ENCODE peak calls at places on chromosomes 1 and 21, in nine cellular contexts. One of them, this sample, is unnamed.
A peak's percentile ranks its signal among the peaks of the same experiment; 100 is the strongest.

GRCh38 chr1:145804235-145805045 is 19.5 kb downstream of the RNF115 start:
- DNase-seq in B cell: no peak
- DNase-seq in tibial nerve: no peak
- DNase-seq in AG09309: no peak
- DNase-seq in ELR: no peak
- DNase-seq in hippocampal formation: no peak
- DNase-seq in retina: no peak
- DNase-seq in sciatic nerve: no peak
- DNase-seq in HEK293T: no peak
- DNase-seq in this sample: no peak

GRCh38 chr1:224783006-224783651 is 146.3 kb upstream of the DNAH14 start:
- DNase-seq in B cell: no peak
- DNase-seq in tibial nerve: no peak
- DNase-seq in AG09309: no peak
- DNase-seq in ELR: no peak
- DNase-seq in hippocampal formation: no peak
- DNase-seq in retina: no peak
- DNase-seq in sciatic nerve: no peak
- DNase-seq in HEK293T: no peak
- DNase-seq in this sample: no peak

GRCh38 chr21:45161039-45161945 is 86.9 kb downstream of the ADARB1 start:
- DNase-seq in B cell: no peak
- DNase-seq in tibial nerve: no peak
- DNase-seq in AG09309: no peak
- DNase-seq in ELR: no peak
- DNase-seq in hippocampal formation: no peak
- DNase-seq in retina: no peak
- DNase-seq in sciatic nerve: no peak
- DNase-seq in HEK293T: no peak
- DNase-seq in this sample: no peak

GRCh38 chr1:36885537-36886441 is 148.5 kb downstream of the GRIK3 start:
- DNase-seq in B cell: no peak
- DNase-seq in tibial nerve: no peak
- DNase-seq in AG09309: no peak
- DNase-seq in ELR: no peak
- DNase-seq in hippocampal formation: no peak
- DNase-seq in retina: no peak
- DNase-seq in sciatic nerve: peak; percentile 43
- DNase-seq in HEK293T: no peak
- DNase-seq in this sample: no peak

GRCh38 chr1:160646711-160647328 is at the start of gene SLAMF1:
- DNase-seq in B cell: no peak
- DNase-seq in tibial nerve: no peak
- DNase-seq in AG09309: no peak
- DNase-seq in ELR: no peak
- DNase-seq in hippocampal formation: no peak
- DNase-seq in retina: no peak
- DNase-seq in sciatic nerve: no peak
- DNase-seq in HEK293T: no peak
- DNase-seq in this sample: no peak

GRCh38 chr1:234288946-234289345 is 84.3 kb upstream of the COA6 start:
- DNase-seq in B cell: no peak
- DNase-seq in tibial nerve: no peak
- DNase-seq in AG09309: no peak
- DNase-seq in ELR: no peak
- DNase-seq in hippocampal formation: no peak
- DNase-seq in retina: no peak
- DNase-seq in sciatic nerve: no peak
- DNase-seq in HEK293T: no peak
- DNase-seq in this sample: no peak

GRCh38 chr1:197437891-197438853 is 170.1 kb downstream of the CRB1 start:
- DNase-seq in B cell: no peak
- DNase-seq in tibial nerve: no peak
- DNase-seq in AG09309: no peak
- DNase-seq in ELR: no peak
- DNase-seq in hippocampal formation: no peak
- DNase-seq in retina: no peak
- DNase-seq in sciatic nerve: no peak
- DNase-seq in HEK293T: no peak
- DNase-seq in this sample: no peak

GRCh38 chr1:26034504-26035202 is 11.3 kb downstream of the SLC30A2 start:
- DNase-seq in B cell: no peak
- DNase-seq in tibial nerve: no peak
- DNase-seq in AG09309: no peak
- DNase-seq in ELR: peak; percentile 38
- DNase-seq in hippocampal formation: no peak
- DNase-seq in retina: no peak
- DNase-seq in sciatic nerve: no peak
- DNase-seq in HEK293T: peak; percentile 34
- DNase-seq in this sample: peak; percentile 33

GRCh38 chr1:1370771-1371300 is 4.2 kb downstream of the AURKAIP1 start:
- DNase-seq in B cell: no peak
- DNase-seq in tibial nerve: no peak
- DNase-seq in AG09309: no peak
- DNase-seq in ELR: no peak
- DNase-seq in hippocampal formation: no peak
- DNase-seq in retina: no peak
- DNase-seq in sciatic nerve: no peak
- DNase-seq in HEK293T: no peak
- DNase-seq in this sample: no peak

GRCh38 chr1:33512612-33513011 is 40.2 kb downstream of the ZSCAN20 start:
- DNase-seq in B cell: no peak
- DNase-seq in tibial nerve: no peak
- DNase-seq in AG09309: no peak
- DNase-seq in ELR: no peak
- DNase-seq in hippocampal formation: no peak
- DNase-seq in retina: no peak
- DNase-seq in sciatic nerve: no peak
- DNase-seq in HEK293T: no peak
- DNase-seq in this sample: no peak

GRCh38 chr1:53180226-53180625 is 16.4 kb upstream of the CPT2 start:
- DNase-seq in B cell: no peak
- DNase-seq in tibial nerve: no peak
- DNase-seq in AG09309: no peak
- DNase-seq in ELR: peak; percentile 22
- DNase-seq in hippocampal formation: no peak
- DNase-seq in retina: no peak
- DNase-seq in sciatic nerve: no peak
- DNase-seq in HEK293T: no peak
- DNase-seq in this sample: no peak

GRCh38 chr1:223765719-223766340 is 53.5 kb downstream of the CAPN2 start:
- DNase-seq in B cell: no peak
- DNase-seq in tibial nerve: no peak
- DNase-seq in AG09309: no peak
- DNase-seq in ELR: no peak
- DNase-seq in hippocampal formation: no peak
- DNase-seq in retina: no peak
- DNase-seq in sciatic nerve: no peak
- DNase-seq in HEK293T: no peak
- DNase-seq in this sample: no peak

GRCh38 chr1:2966940-2967725 is 54.1 kb upstream of the ACTRT2 start:
- DNase-seq in B cell: no peak
- DNase-seq in tibial nerve: no peak
- DNase-seq in AG09309: no peak
- DNase-seq in ELR: no peak
- DNase-seq in hippocampal formation: peak; percentile 76
- DNase-seq in retina: no peak
- DNase-seq in sciatic nerve: peak; percentile 41
- DNase-seq in HEK293T: no peak
- DNase-seq in this sample: no peak